ENCODE peak calls at places on chromosome 3, in ten cellular contexts. U, W, T, V, E, O, M, F, L and H are unnamed samples.

GRCh38 chr3:123605789-123606234 is 21.0 kb upstream of the HACD2 start:
- DNase-seq in E (no peak), T (no peak), W (peak), L (no peak), V (no peak), O (no peak), F (peak), U (no peak), M (no peak), H (no peak)

GRCh38 chr3:66017084-66017990 is 21.4 kb downstream of the MAGI1 start:
- DNase-seq in O (no peak), W (no peak), T (no peak), M (no peak), E (no peak), F (no peak), L (no peak), U (no peak), V (no peak), H (no peak)

GRCh38 chr3:35383216-35383615 is 256.1 kb upstream of the ARPP21 start:
- DNase-seq in F (no peak), W (no peak), E (no peak), T (no peak), M (no peak), O (no peak), L (no peak), V (no peak), U (no peak), H (no peak)

GRCh38 chr3:53457068-53457467 is 37.3 kb upstream of the CACNA1D start:
- DNase-seq in L (no peak), E (no peak), W (no peak), F (no peak), V (no peak), M (no peak), T (no peak), O (no peak), U (no peak), H (no peak)

GRCh38 chr3:156620260-156620659 is 54.1 kb upstream of the TIPARP start:
- DNase-seq in M (no peak), L (peak), U (no peak), T (no peak), W (peak), E (no peak), O (no peak), V (no peak), F (peak), H (no peak)

GRCh38 chr3:158483701-158484100 is 87.3 kb upstream of the MLF1 start:
- DNase-seq in W (peak), O (no peak), F (no peak), V (no peak), T (peak), M (no peak), L (no peak), U (no peak), E (no peak), H (no peak)

GRCh38 chr3:32401541-32402052 is 9.9 kb downstream of the CMTM7 start:
- DNase-seq in O (peak), T (peak), U (no peak), F (peak), V (peak), E (no peak), W (peak), L (peak), M (peak), H (peak)

GRCh38 chr3:149581681-149582349 is 76.0 kb downstream of the WWTR1 start:
- DNase-seq in L (peak), U (peak), F (peak), T (peak), E (no peak), M (peak), W (peak), O (no peak), V (no peak), H (peak)

GRCh38 chr3:98884675-98885371 is 16.7 kb downstream of the DCBLD2 start:
- DNase-seq in F (no peak), L (no peak), O (no peak), M (no peak), U (no peak), T (peak), E (no peak), V (no peak), W (peak), H (peak)

GRCh38 chr3:159850481-159850880 is 138.2 kb upstream of the IL12A start:
- DNase-seq in W (no peak), O (no peak), U (no peak), E (no peak), M (no peak), V (no peak), F (no peak), T (no peak), L (no peak), H (no peak)

GRCh38 chr3:47577583-47578118 is 1.0 kb downstream of the CSPG5 start:
- DNase-seq in L (no peak), V (no peak), W (no peak), F (no peak), O (peak), E (no peak), M (no peak), U (no peak), T (no peak), H (no peak)

GRCh38 chr3:151537751-151538150 is 76.9 kb upstream of the IGSF10 start:
- DNase-seq in M (no peak), V (no peak), L (no peak), T (peak), U (no peak), F (no peak), O (no peak), W (peak), E (no peak), H (peak)

DNA sequence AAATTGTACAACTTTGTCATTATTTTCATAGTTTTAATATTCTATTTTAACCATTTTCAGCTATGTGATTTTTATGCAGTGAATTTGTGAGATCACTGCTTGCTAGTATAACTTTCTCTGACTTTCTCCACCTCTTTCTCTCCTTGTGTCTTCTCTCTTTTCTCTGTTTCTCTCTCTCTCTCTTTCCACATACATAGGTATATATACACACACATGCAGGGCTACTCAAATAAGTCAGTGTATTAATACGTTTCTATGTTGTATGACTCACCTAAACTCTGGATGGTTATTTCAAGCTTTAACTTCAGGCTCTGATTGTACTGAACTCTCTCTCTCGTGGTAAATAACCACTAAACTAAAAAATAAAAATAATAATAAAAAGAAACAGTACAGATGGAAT is 1389.3 kb upstream of the ALCAM start:
- DNase-seq in V (no peak), E (no peak), W (no peak), L (no peak), M (no peak), F (no peak), U (no peak), T (no peak), O (no peak), H (no peak)
- TF ChIP-seq CTCF in V (no peak), E (no peak), W (no peak), L (no peak), M (no peak), F (no peak), U (no peak), T (no peak), O (no peak), H (no peak)

DNA sequence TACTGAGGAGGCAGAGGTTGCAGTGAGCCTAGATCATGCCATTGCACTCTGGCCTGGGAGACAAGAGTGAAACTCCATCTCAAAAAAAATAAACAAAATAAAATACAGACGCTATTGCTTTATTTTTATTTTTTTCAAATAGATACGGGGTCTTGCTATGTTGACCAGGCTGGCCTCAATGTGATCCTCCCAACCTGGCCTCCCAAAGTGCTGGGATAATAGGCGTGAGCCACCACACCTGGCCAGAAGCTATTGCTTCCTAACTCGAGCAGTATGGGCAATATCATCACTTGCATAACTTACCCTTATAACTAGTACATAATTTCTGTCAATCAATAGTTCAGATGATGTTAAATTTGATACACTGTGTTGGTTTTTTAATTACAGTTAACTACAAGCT is 3.0 kb downstream of the ARF4 start:
- DNase-seq in L (no peak), E (no peak), T (no peak), U (no peak), M (no peak), F (no peak), W (no peak), V (no peak), O (no peak), H (no peak)
- H3K4me3 ChIP-seq in L (peak), E (peak), T (peak), U (peak), M (no peak), F (no peak), W (peak), V (no peak), O (peak), H (peak)

GRCh38 chr3:40505599-40506462 is at the start of gene ZNF620:
- DNase-seq in E (no peak), T (peak), M (peak), L (peak), W (peak), O (peak), V (peak), U (no peak), F (peak), H (peak)
- TF ChIP-seq CTCF in E (peak), T (peak), M (no peak), L (peak), W (no peak), O (peak), V (peak), U (peak), F (no peak), H (peak)

GRCh38 chr3:195903950-195904290 is 4.4 kb downstream of the TNK2 start:
- DNase-seq in E (no peak), F (no peak), L (no peak), W (no peak), O (peak), U (no peak), V (no peak), T (no peak), M (no peak), H (no peak)

GRCh38 chr3:195897853-195898415 is 10.4 kb downstream of the TNK2 start:
- DNase-seq in E (no peak), T (no peak), F (no peak), U (no peak), O (no peak), W (no peak), V (no peak), L (no peak), M (no peak), H (no peak)

GRCh38 chr3:195899701-195900425 is 8.5 kb downstream of the TNK2 start:
- DNase-seq in T (no peak), E (no peak), O (peak), M (no peak), F (no peak), U (no peak), W (no peak), V (no peak), L (no peak), H (no peak)

GRCh38 chr3:195897081-195897852 is 11.1 kb downstream of the TNK2 start:
- DNase-seq in U (no peak), L (peak), O (no peak), E (no peak), F (peak), W (peak), M (no peak), V (no peak), T (peak), H (peak)

DNA sequence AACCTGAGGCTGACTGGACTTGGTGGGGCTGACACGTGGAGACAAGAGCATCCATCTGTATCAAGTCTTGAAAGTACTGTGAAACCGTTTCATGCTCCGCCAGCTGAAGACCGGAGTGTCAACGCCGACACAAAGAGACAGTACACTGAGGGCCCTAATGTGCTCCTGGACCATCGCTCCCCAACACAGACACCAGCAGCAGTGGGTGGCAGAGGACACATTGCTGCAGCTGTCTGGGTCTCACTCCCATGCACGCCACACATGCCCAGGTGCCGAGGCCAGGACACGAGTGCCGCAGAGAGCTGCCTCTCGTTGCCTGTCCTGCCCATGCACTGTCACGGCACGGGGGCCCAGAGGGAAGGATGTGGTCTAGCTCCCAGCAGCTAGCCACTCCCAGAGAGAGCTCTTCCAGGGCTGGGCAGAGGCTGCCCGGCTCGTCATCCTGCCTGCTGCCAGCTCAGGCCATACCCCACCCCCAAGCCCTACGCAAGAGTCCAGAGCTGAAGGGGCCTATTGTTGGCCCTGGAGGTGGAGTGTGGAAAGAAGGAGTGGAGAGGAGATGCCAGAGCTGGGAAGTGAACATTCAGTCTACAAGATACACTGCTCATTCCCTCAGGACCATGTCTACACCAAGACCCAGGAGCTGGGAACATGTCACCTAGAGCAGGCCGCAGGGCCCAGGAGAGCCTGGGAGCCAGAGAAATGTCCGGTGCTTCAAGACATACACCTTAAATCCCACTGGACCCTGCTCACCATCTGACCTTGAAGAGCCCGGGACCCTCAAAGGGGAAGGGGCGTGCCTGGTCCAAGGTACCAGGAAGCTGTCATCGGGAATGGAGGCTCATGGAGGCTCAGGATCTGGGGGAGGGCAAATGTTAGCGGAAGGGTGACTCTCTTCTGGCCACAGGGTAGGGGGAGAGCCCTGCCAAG is 7.7 kb downstream of the TNK2 start:
- DNase-seq in L (no peak), W (no peak), E (no peak), T (peak), O (peak), M (no peak), U (no peak), V (peak), F (peak), H (no peak)
- H3K4me3 ChIP-seq in L (no peak), W (no peak), E (no peak), T (no peak), O (no peak), M (no peak), U (no peak), V (no peak), F (peak), H (no peak)

GRCh38 chr3:79006077-79006476 is 761.7 kb downstream of the ROBO1 start:
- DNase-seq in W (no peak), O (no peak), U (no peak), L (no peak), M (no peak), V (no peak), T (no peak), F (no peak), E (no peak), H (no peak)
- TF ChIP-seq CTCF in W (no peak), O (no peak), U (no peak), L (no peak), M (no peak), V (no peak), T (no peak), F (no peak), E (no peak), H (no peak)

GRCh38 chr3:62371032-62371734 is 2.2 kb downstream of the FEZF2 start:
- DNase-seq in O (no peak), W (no peak), F (no peak), L (no peak), T (no peak), U (no peak), M (no peak), E (no peak), V (no peak), H (no peak)

GRCh38 chr3:62370112-62371031 is 3.0 kb downstream of the FEZF2 start:
- DNase-seq in O (no peak), M (no peak), F (no peak), U (no peak), L (no peak), W (no peak), T (no peak), E (no peak), V (no peak), H (no peak)

GRCh38 chr3:62369476-62369743 is 3.9 kb downstream of the FEZF2 start:
- DNase-seq in V (no peak), F (no peak), E (no peak), O (no peak), U (no peak), M (no peak), T (no peak), W (no peak), L (no peak), H (no peak)

GRCh38 chr3:62367735-62368704 is 5.3 kb downstream of the FEZF2 start:
- DNase-seq in V (no peak), L (no peak), M (no peak), O (no peak), E (no peak), U (no peak), T (no peak), F (no peak), W (no peak), H (no peak)

DNA sequence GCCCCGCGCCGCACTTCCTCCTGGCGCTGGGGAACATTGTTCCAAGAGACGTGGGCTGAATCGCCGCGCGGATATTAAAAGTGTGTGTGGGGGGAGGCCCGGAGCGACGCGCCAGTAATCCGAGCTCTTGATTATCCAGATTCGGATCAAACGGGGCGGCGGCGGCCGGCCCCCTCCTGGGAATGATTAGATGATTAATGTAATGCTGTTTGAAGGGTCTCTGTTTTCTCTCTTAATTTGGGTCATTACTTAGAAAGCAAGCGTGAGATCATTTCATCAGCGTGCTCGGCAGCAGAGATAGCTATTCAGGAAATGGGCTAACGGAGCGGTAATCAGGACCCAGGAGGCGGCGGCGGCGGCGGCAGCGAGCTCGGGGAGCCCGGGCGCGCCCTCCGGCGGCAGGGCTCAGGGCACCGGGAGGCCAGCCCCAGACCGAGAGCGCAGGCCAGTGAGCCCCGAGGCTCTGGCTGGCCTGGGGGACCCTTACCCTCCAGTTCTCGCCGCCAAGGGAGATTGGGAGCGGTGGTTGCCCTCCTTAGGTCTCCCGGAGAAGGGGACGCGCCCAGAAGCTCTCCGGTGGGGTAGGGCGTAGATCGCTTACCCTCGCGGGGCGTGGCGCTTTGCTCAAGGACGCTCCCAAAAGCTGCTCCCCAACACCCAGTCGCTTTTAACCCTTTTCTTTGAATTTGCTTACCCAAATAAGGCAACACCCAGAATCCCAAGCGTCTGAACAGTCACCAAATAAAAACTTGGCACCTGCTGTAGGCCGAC is 4.5 kb downstream of the FEZF2 start:
- DNase-seq in M (no peak), T (no peak), W (no peak), U (no peak), V (no peak), E (no peak), O (no peak), F (no peak), L (no peak), H (no peak)
- H3K4me3 ChIP-seq in M (no peak), T (no peak), W (peak), U (no peak), V (no peak), E (no peak), O (no peak), F (peak), L (no peak), H (no peak)

GRCh38 chr3:71859128-71859519 is 74.2 kb upstream of the PROK2 start:
- DNase-seq in F (peak), O (no peak), E (no peak), W (peak), T (peak), M (no peak), L (no peak), V (no peak), U (no peak), H (peak)
- TF ChIP-seq CTCF in F (peak), O (peak), E (peak), W (peak), T (no peak), M (peak), L (peak), V (peak), U (peak), H (no peak)

GRCh38 chr3:126983276-126983652 is 349 bp downstream of the PLXNA1 start:
- DNase-seq in E (no peak), V (no peak), M (no peak), U (no peak), W (no peak), F (no peak), L (no peak), O (no peak), T (peak), H (no peak)
- H3K4me3 ChIP-seq in E (peak), V (no peak), M (peak), U (peak), W (peak), F (peak), L (peak), O (peak), T (peak), H (peak)

GRCh38 chr3:188881954-188882641 is 289.7 kb upstream of the TPRG1 start:
- DNase-seq in O (no peak), W (peak), F (peak), T (peak), E (peak), M (no peak), V (no peak), U (peak), L (peak), H (peak)
- TF ChIP-seq CTCF in O (no peak), W (no peak), F (no peak), T (no peak), E (no peak), M (no peak), V (no peak), U (no peak), L (no peak), H (no peak)